ENCODE peak calls at places on chromosomes 5 and 9, in four cellular contexts. Z is upper lobe of left lung, R is stomach, Q is A673. X is an unnamed sample.

GRCh38 chr5:124706041-124706440 is 40.4 kb downstream of the ZNF608 start:
- DNase-seq in Z (no peak), R (no peak), Q (no peak), X (no peak)

GRCh38 chr5:158988987-158989624 is 110.6 kb downstream of the EBF1 start:
- DNase-seq in Z (no peak), R (no peak), Q (no peak), X (no peak)

GRCh38 chr5:178207183-178207916 is 3.0 kb downstream of the HNRNPAB start:
- DNase-seq in Z (no peak), R (peak; percentile 81), Q (no peak), X (no peak)

GRCh38 chr5:179313849-179314521 is 31.3 kb downstream of the ADAMTS2 start:
- DNase-seq in Z (peak; percentile 93), R (peak; percentile 32), Q (no peak), X (no peak)

GRCh38 chr5:78361226-78361993 is 993 bp downstream of the SCAMP1 start:
- DNase-seq in Z (no peak), R (peak; percentile 79), Q (peak; percentile 46), X (no peak)

GRCh38 chr9:134489621-134490380 is 151.8 kb upstream of the COL5A1 start:
- DNase-seq in Z (no peak), R (no peak), Q (no peak), X (no peak)

GRCh38 chr5:127080001-127080478 is 6.7 kb upstream of the C5orf63 start:
- DNase-seq in Z (no peak), R (no peak), Q (no peak), X (no peak)

GRCh38 chr5:33330992-33331391 is 109.8 kb upstream of the TARS1 start:
- DNase-seq in Z (no peak), R (no peak), Q (no peak), X (no peak)

GRCh38 chr9:79233542-79233941 is 338.2 kb upstream of the TLE4 start:
- DNase-seq in Z (no peak), R (no peak), Q (peak; percentile 29), X (no peak)

GRCh38 chr9:69996947-69997346 is 46.7 kb upstream of the MAMDC2 start:
- DNase-seq in Z (no peak), R (no peak), Q (no peak), X (no peak)

GRCh38 chr5:128613757-128614156 is 75.7 kb upstream of the FBN2 start:
- DNase-seq in Z (no peak), R (no peak), Q (no peak), X (no peak)

GRCh38 chr5:140244525-140245025 is 58.3 kb downstream of the PFDN1 start:
- DNase-seq in Z (peak; percentile 92), R (peak; percentile 94), Q (peak; percentile 92), X (peak; percentile 46)

GRCh38 chr5:18802336-18802735 is 1168.1 kb downstream of the TAF11L14 start:
- DNase-seq in Z (no peak), R (no peak), Q (no peak), X (no peak)

GRCh38 chr9:78070530-78070929 is 38.9 kb upstream of the GNAQ start:
- DNase-seq in Z (no peak), R (no peak), Q (no peak), X (no peak)

GRCh38 chr9:85182381-85182780 is 512.9 kb downstream of the NTRK2 start:
- DNase-seq in Z (no peak), R (no peak), Q (no peak), X (no peak)

GRCh38 chr9:116959775-116960174 is 272.7 kb downstream of the TRIM32 start:
- DNase-seq in Z (no peak), R (no peak), Q (peak; percentile 19), X (no peak)

GRCh38 chr5:115749016-115749415 is 67.4 kb downstream of the CDO1 start:
- DNase-seq in Z (no peak), R (no peak), Q (no peak), X (no peak)

GRCh38 chr5:24623018-24623417 is 21.8 kb downstream of the CDH10 start:
- DNase-seq in Z (no peak), R (no peak), Q (no peak), X (no peak)

GRCh38 chr9:137975527-137975913 is 97.9 kb downstream of the CACNA1B start:
- DNase-seq in Z (no peak), R (no peak), Q (no peak), X (no peak)

GRCh38 chr5:4737868-4738267 is 402.3 kb upstream of the ADAMTS16 start:
- DNase-seq in Z (no peak), R (no peak), Q (no peak), X (no peak)

GRCh38 chr5:102811962-102812361 is 56.9 kb downstream of the PAM start:
- DNase-seq in Z (no peak), R (no peak), Q (peak; percentile 75), X (no peak)

GRCh38 chr9:130150779-130151381 is 21.3 kb upstream of the NCS1 start:
- DNase-seq in Z (no peak), R (no peak), Q (no peak), X (no peak)

GRCh38 chr5:4989121-4989520 is 151.0 kb upstream of the ADAMTS16 start:
- DNase-seq in Z (no peak), R (no peak), Q (no peak), X (no peak)

GRCh38 chr5:34450338-34450737 is 205.8 kb upstream of the RAI14 start:
- DNase-seq in Z (no peak), R (no peak), Q (no peak), X (no peak)

GRCh38 chr9:35108461-35108860 is 5.5 kb upstream of the STOML2 start:
- DNase-seq in Z (no peak), R (peak; percentile 11), Q (no peak), X (no peak)

GRCh38 chr9:37290881-37291485 is 131.5 kb upstream of the GRHPR start:
- DNase-seq in Z (no peak), R (no peak), Q (peak; percentile 69), X (no peak)
- H3K27ac ChIP-seq in Z (no peak overlapping the region), R (no peak overlapping the region), Q (peak overlapping the region; percentile 86), X (no peak overlapping the region)

DNA sequence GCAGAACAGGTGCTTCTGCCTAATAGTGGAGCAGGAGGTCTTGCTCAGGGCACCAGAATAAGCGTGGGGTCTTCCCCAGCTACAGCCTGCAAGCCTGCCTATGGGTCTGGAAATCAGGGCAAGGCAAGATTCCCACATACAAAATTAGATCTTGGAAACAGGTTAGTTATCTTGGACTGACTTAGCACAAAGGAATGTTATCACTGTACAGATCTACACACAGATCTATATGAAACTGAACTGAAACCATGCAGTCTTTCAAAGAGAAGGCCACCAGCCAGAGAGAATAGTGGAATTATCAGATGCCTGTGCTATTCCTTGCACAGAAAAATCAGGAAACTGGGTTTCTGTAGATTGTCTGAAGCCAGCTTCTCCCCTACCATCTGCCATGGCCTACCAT is 585.7 kb downstream of the ACTL7B start:
- DNase-seq in Z (no peak), R (no peak), Q (no peak), X (no peak)
- TF ChIP-seq CTCF in Z (no peak), R (no peak), Q (no peak), X (no peak)

GRCh38 chr5:132873930-132874271 is 433 bp downstream of the LEAP2 start:
- DNase-seq in Z (no peak), R (no peak), Q (no peak), X (no peak)
- H3K27ac ChIP-seq in Z (no peak overlapping the region), R (peak overlapping the region; percentile 3), Q (no peak overlapping the region), X (no peak overlapping the region)

GRCh38 chr9:120558454-120558853 is 21.5 kb downstream of the CDK5RAP2 start:
- DNase-seq in Z (no peak), R (no peak), Q (no peak), X (no peak)

GRCh38 chr9:120564589-120564988 is 15.4 kb downstream of the CDK5RAP2 start:
- DNase-seq in Z (no peak), R (no peak), Q (no peak), X (no peak)

GRCh38 chr9:120559546-120559945 is 20.4 kb downstream of the CDK5RAP2 start:
- DNase-seq in Z (no peak), R (no peak), Q (no peak), X (no peak)

GRCh38 chr9:120563044-120563443 is 16.9 kb downstream of the CDK5RAP2 start:
- DNase-seq in Z (no peak), R (peak; percentile 52), Q (no peak), X (no peak)

GRCh38 chr9:120561699-120562098 is 18.3 kb downstream of the CDK5RAP2 start:
- DNase-seq in Z (no peak), R (no peak), Q (no peak), X (no peak)
- TF ChIP-seq CTCF in Z (no peak), R (no peak), Q (no peak), X (no peak)

GRCh38 chr9:17019398-17019797 is 115.4 kb upstream of the CNTLN start:
- DNase-seq in Z (no peak), R (no peak), Q (no peak), X (no peak)

GRCh38 chr9:17013010-17013409 is 121.8 kb upstream of the CNTLN start:
- DNase-seq in Z (no peak), R (no peak), Q (no peak), X (no peak)

GRCh38 chr9:17021379-17021970 is 113.4 kb upstream of the CNTLN start:
- DNase-seq in Z (no peak), R (no peak), Q (peak; percentile 0), X (no peak)

GRCh38 chr9:17018540-17019196 is 116.2 kb upstream of the CNTLN start:
- DNase-seq in Z (no peak), R (no peak), Q (no peak), X (no peak)

DNA sequence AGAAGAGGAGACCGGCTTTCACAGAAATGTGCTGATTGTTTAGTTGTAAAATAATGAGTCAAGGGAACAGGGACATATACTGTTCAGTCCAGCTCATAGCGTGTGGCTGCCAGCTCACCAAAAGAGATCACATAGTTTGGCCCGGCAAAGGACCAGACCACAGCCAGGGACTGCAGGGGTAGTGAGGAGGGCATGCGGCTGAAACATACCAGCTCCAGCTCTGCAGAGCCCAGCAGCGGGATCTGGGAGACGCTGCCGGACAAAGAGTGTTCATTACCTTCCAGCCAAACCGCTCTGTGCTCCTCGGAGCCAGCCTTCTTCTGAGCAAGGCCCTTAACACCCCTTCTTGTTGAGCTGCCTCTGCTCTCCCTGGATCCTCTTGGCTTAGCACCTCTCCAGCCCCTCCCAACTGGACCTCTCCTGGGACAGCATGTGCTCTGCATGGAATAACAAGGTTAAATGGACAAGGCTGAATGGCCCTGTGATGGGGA is 116.8 kb upstream of the CNTLN start:
- DNase-seq in Z (peak; percentile 9), R (no peak), Q (no peak), X (no peak)
- H3K27ac ChIP-seq in Z (no peak overlapping the region), R (no peak overlapping the region), Q (no peak overlapping the region), X (no peak overlapping the region)

DNA sequence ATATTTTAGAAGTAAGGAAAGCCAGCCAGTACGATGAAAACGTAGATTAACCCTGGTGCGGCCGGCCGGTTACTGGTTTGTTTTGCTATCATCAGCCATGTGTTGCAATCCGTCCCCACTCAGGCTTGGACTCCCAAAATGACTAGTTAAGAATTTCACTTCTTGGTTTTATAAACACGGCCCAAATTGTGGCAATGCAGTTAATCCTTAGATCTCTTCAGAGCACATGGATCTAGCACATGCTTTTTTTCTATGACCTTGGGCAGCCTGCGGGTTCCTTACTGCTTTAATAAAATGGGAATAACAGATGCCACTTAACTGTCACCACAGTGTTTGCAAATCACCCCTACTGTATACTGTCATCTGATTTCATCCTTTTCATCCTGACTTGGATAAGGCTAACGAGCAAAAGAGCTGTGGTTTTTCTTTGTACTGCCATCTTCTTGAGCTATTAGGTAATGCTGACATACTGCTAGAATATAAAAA is 1.5 kb downstream of the NDFIP1 start:
- DNase-seq in Z (no peak), R (no peak), Q (peak; percentile 36), X (no peak)
- TF ChIP-seq CTCF in Z (no peak), R (no peak), Q (peak; percentile 18), X (no peak)

GRCh38 chr5:177097016-177097985 is 10.6 kb downstream of the FGFR4 start:
- DNase-seq in Z (no peak), R (no peak), Q (no peak), X (no peak)
- H3K27ac ChIP-seq in Z (no peak overlapping the region), R (no peak overlapping the region), Q (no peak overlapping the region), X (no peak overlapping the region)

X was measured in CD8-positive, alpha-beta T cell.